ENCODE peak calls at places on chromosomes 11 and 22, in six cellular contexts. K is psoas muscle, F is fibroblast of pulmonary artery, Y is mucosa of descending colon, D is fibroblast of villous mesenchyme, G is lung. L is an unnamed sample.

GRCh38 chr11:71251761-71252433 is 480 bp downstream of the SHANK2 start:
- DNase-seq in D (no peak), F (no peak), Y (no peak), K (no peak), G (no peak), L (no peak)

GRCh38 chr11:34274712-34275398 is 83.0 kb downstream of the ABTB2 start:
- DNase-seq in F (peak), G (peak), Y (peak), K (peak), D (peak), L (peak)

GRCh38 chr11:110027627-110028371 is 65.4 kb upstream of the ZC3H12C start:
- DNase-seq in D (no peak), K (no peak), G (no peak), Y (no peak), F (no peak), L (no peak)

GRCh38 chr22:39135092-39135896 is 17.2 kb downstream of the CBX7 start:
- DNase-seq in D (peak), K (no peak), Y (no peak), F (peak), G (no peak), L (no peak)

GRCh38 chr22:42214625-42215415 is 55.6 kb downstream of the TCF20 start:
- DNase-seq in D (no peak), K (peak), G (no peak), F (no peak), Y (no peak), L (peak)

GRCh38 chr11:126303623-126304456 is at the start of gene DCPS:
- DNase-seq in G (peak), K (peak), F (peak), D (peak), Y (peak), L (peak)

GRCh38 chr11:83681045-83681781 is 395.0 kb upstream of the CCDC90B start:
- DNase-seq in F (peak), K (no peak), G (no peak), D (no peak), Y (no peak), L (peak)

GRCh38 chr11:111531156-111531555 is 9.4 kb upstream of the LAYN start:
- DNase-seq in F (no peak), K (no peak), Y (no peak), G (no peak), D (no peak), L (no peak)

GRCh38 chr22:37559521-37559900 is 769 bp upstream of the CDC42EP1 start:
- DNase-seq in Y (no peak), F (no peak), K (no peak), D (no peak), G (no peak), L (no peak)

GRCh38 chr11:44247508-44247907 is 62.4 kb downstream of the ALX4 start:
- DNase-seq in G (no peak), D (no peak), F (no peak), K (no peak), Y (no peak), L (no peak)

GRCh38 chr11:69541501-69542313 is 60.2 kb downstream of the LINC01488 start:
- DNase-seq in K (no peak), G (peak), D (no peak), Y (no peak), F (no peak), L (no peak)

GRCh38 chr11:45026835-45027234 is 76.2 kb upstream of the TP53I11 start:
- DNase-seq in Y (no peak), F (no peak), K (no peak), G (no peak), D (no peak), L (no peak)

GRCh38 chr11:64776875-64777274 is 1.5 kb downstream of the SF1 start:
- DNase-seq in Y (no peak), D (no peak), G (no peak), F (no peak), K (no peak), L (no peak)

GRCh38 chr22:38097557-38098409 is 12.7 kb downstream of the BAIAP2L2 start:
- DNase-seq in D (peak), F (peak), K (no peak), Y (peak), G (no peak), L (no peak)

GRCh38 chr11:76947190-76947589 is 86.5 kb downstream of the ACER3 start:
- DNase-seq in G (no peak), Y (no peak), D (no peak), F (no peak), K (no peak), L (no peak)

GRCh38 chr11:10294289-10294953 is 402 bp upstream of the SBF2 start:
- DNase-seq in D (peak), Y (peak), F (peak), G (no peak), K (peak), L (no peak)

GRCh38 chr11:129950319-129951034 is 52.2 kb downstream of the PRDM10 start:
- DNase-seq in G (peak), Y (no peak), D (peak), K (peak), F (peak), L (peak)

GRCh38 chr11:77188912-77189491 is 61.0 kb downstream of the MYO7A start:
- DNase-seq in F (no peak), K (no peak), D (no peak), G (no peak), Y (peak), L (no peak)

GRCh38 chr11:30585892-30586250 is 282 bp downstream of the MPPED2 start:
- DNase-seq in Y (peak), K (peak), G (no peak), D (no peak), F (no peak), L (no peak)

GRCh38 chr22:41991111-41991510 is 7.5 kb upstream of the WBP2NL start:
- DNase-seq in D (no peak), F (no peak), Y (no peak), G (no peak), K (no peak), L (no peak)

GRCh38 chr11:1087961-1088926 is 13.6 kb downstream of the MUC2 start:
- DNase-seq in G (no peak), K (peak), D (no peak), F (no peak), Y (peak), L (no peak)

GRCh38 chr11:71490731-71491390 is 36.2 kb upstream of the KRTAP5-7 start:
- DNase-seq in Y (no peak), G (no peak), D (no peak), K (no peak), F (no peak), L (peak)

GRCh38 chr11:16403448-16403803 is 47.1 kb upstream of the SOX6 start:
- DNase-seq in K (no peak), D (no peak), F (no peak), Y (no peak), G (no peak), L (no peak)

GRCh38 chr11:69514771-69515170 is 33.3 kb downstream of the LINC01488 start:
- DNase-seq in G (no peak), F (no peak), K (no peak), Y (no peak), D (no peak), L (no peak)

GRCh38 chr22:47123827-47124442 is 361.5 kb downstream of the TBC1D22A start:
- DNase-seq in Y (peak), K (no peak), G (no peak), D (no peak), F (no peak), L (no peak)

GRCh38 chr11:29447821-29448220 is 569.0 kb downstream of the KCNA4 start:
- DNase-seq in K (no peak), D (no peak), F (no peak), G (no peak), Y (no peak), L (no peak)

GRCh38 chr22:26134654-26135330 is 34.5 kb upstream of the SEZ6L start:
- DNase-seq in G (no peak), K (no peak), Y (no peak), D (no peak), F (no peak), L (no peak)

GRCh38 chr11:32586576-32587190 is 3.1 kb downstream of the EIF3M start:
- DNase-seq in K (no peak), G (no peak), D (peak), F (peak), Y (no peak), L (no peak)

GRCh38 chr11:93843906-93844305 is 6.5 kb downstream of the VSTM5 start:
- DNase-seq in F (no peak), D (no peak), G (no peak), Y (no peak), K (no peak), L (no peak)

DNA sequence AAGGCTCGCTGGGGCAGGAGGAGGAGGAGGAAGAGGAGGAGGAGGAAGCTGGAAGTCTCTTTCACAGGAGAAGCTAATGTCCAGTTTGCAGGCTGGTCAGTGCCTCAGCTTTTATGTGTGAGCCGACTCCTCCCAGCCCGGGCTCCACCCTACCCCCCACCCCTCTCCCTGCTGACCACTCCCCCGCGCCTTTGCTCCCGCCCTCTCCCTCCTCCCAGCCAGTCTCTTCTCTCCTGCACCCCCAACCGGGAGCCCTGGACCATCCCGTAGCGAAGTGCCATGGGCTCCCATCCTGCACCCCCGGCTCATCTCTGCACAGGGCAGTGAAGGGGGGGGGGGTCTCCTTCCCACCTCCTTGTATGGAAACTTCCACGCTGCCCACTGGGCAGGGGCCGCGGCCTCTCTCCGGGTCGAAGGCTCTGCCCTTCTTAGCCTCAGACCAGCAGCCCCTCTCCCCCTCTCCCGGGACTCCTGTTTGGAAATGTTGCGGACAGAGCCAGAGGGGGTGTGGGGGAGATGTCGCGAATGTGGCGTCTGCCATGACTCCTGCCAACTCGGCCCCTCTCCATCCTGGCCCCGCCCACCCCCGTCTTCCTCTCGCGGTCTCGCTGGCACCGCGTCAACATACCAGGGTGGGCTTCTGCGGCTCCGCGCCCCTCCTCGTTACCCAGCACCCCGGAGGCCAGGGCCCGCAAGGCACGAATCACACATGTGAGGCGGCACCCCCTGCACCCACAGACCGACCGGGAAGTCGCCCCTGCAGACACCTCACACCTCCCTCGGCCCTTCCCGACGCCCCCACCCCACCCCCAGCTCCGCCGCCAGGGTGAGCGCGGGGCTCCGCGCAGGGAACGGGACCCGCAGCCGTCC is 1.8 kb downstream of the IGF2 start:
- DNase-seq in Y (peak), D (peak), G (peak), K (peak), F (peak), L (no peak)
- H3K4me3 ChIP-seq in Y (no peak), D (peak), G (no peak), K (peak), F (no peak), L (no peak)

GRCh38 chr11:79610139-79610538 is 169.3 kb upstream of the TENM4 start:
- DNase-seq in G (no peak), D (no peak), K (no peak), Y (no peak), F (no peak), L (no peak)

GRCh38 chr11:79617561-79617960 is 176.7 kb upstream of the TENM4 start:
- DNase-seq in Y (no peak), F (no peak), G (no peak), D (no peak), K (no peak), L (no peak)

GRCh38 chr11:79610678-79611077 is 169.8 kb upstream of the TENM4 start:
- DNase-seq in Y (no peak), D (no peak), G (no peak), K (no peak), F (no peak), L (no peak)

GRCh38 chr11:79616392-79616831 is 175.6 kb upstream of the TENM4 start:
- DNase-seq in Y (no peak), F (no peak), G (no peak), D (no peak), K (no peak), L (no peak)

DNA sequence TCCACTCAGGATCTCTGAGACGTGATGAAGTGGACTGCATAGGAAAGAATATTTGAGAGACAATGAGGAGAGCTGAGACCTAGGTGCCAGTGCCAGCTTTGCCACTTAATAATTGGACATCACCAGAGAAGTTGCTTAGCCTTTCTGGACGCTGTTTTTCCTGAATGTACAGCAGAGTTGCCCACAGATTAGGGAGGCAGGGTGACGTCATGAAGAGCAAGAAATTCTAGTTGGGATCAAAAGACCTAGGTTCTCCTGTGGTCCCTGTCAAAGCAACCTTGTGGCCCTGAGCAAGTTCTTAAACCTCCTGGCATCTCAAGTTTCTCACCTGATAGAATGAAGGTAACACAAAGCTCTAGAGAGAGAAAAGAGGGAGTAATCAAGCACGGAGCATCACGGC is 174.6 kb upstream of the TENM4 start:
- DNase-seq in F (no peak), G (no peak), D (no peak), Y (no peak), K (no peak), L (no peak)
- H3K4me3 ChIP-seq in F (no peak), G (no peak), D (no peak), Y (no peak), K (no peak), L (no peak)

DNA sequence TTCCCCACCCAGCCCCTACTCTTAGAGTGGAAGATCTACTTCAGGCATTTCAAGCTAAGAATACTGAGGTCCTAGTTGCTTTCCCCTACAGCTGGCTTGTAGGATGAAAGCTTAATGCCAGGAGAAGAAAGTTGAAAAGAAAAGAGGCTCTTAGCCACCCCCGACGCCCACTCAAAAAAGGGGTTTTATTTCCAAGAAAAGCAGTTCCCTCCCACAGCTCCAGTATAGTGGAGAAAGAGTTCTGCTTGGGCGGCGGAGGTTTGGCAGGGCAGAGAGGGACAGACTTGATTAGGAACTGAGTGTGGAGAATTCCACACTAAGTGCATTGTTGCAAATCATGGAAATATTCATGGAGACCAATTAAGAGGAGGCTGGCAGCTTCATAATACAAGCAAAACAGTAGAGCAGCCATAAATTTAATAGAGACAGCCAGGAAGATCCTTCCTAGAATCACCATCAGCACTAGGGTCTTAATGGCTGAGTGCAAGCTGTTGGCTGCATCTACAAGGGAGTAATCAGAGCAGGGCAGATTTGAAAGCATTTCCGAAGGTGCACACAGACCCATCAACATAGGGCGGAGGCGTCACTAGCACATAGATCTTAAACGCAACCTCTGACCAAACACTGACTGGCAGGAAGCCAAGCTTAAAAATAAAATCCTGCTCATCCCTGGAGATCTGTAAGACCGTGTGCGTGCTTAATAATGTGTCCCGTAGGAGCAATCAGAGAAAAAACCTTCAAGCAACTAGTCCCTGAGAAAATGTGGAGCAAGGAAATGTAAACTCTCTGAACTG is 470.7 kb downstream of the ETS1 start:
- DNase-seq in Y (no peak), G (no peak), D (peak), F (peak), K (no peak), L (no peak)
- H3K4me3 ChIP-seq in Y (no peak), G (no peak), D (no peak), F (no peak), K (no peak), L (no peak)

DNA sequence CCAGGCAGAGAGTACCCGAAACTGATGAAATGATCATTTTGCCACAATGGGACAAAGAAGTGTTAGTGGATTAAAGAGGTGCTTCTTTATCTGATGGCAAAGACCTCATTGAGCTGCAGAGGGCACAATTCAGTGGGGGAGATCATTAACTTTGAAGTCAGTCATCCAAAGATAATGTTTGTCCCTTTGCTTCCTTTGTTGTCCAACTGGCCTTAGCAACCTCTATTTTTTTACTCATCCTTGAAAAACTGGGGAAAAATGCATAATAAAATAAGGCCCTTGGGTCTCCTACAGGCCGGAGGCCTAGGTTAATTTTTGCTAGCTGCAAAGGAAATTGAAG is 86.9 kb upstream of the HTATIP2 start:
- DNase-seq in Y (no peak), F (no peak), G (no peak), D (no peak), K (no peak), L (no peak)
- H3K4me3 ChIP-seq in Y (no peak), F (no peak), G (no peak), D (no peak), K (no peak), L (no peak)

L was measured in dorsolateral prefrontal cortex.